ENCODE peak calls at places on chromosomes 12 and 14, in eight cellular contexts. R is transverse colon, E is H1, W is prostate gland, I is stomach, B is spleen, O is GM12891, F is suprapubic skin. P is an unnamed sample.

GRCh38 chr14:51093371-51094281 is 1.3 kb downstream of the TRIM9 start:
- DNase-seq in R (peak; percentile 54), E (no peak), W (no peak), I (no peak), B (peak; percentile 84), O (peak; percentile 36), F (no peak), P (peak; percentile 27)

GRCh38 chr14:69719501-69719951 is 47.4 kb upstream of the SRSF5 start:
- DNase-seq in R (peak; percentile 37), E (no peak), W (peak; percentile 22), I (no peak), B (no peak), O (no peak), F (no peak), P (no peak)

GRCh38 chr12:129304532-129304931 is 451.3 kb downstream of the GLT1D1 start:
- DNase-seq in R (no peak), E (no peak), W (no peak), I (no peak), B (no peak), O (no peak), F (no peak), P (no peak)

GRCh38 chr14:50035214-50035613 is 81.2 kb downstream of the VCPKMT start:
- DNase-seq in R (no peak), E (no peak), W (peak; percentile 47), I (no peak), B (no peak), O (no peak), F (no peak), P (no peak)

GRCh38 chr12:106321139-106321850 is 18.8 kb downstream of the TCP11L2 start:
- DNase-seq in R (no peak), E (no peak), W (no peak), I (no peak), B (no peak), O (no peak), F (no peak), P (no peak)

GRCh38 chr12:117563706-117564105 is 202.3 kb upstream of the NOS1 start:
- DNase-seq in R (no peak), E (no peak), W (no peak), I (no peak), B (no peak), O (no peak), F (no peak), P (no peak)

GRCh38 chr12:133058203-133059125 is 21.2 kb downstream of the ZNF84 start:
- DNase-seq in R (no peak), E (no peak), W (no peak), I (no peak), B (no peak), O (no peak), F (no peak), P (no peak)

GRCh38 chr14:53883739-53884138 is 72.9 kb downstream of the BMP4 start:
- DNase-seq in R (no peak), E (no peak), W (no peak), I (no peak), B (no peak), O (no peak), F (no peak), P (no peak)

GRCh38 chr12:76515271-76515670 is 44.3 kb downstream of the OSBPL8 start:
- DNase-seq in R (no peak), E (no peak), W (no peak), I (no peak), B (no peak), O (no peak), F (no peak), P (no peak)

GRCh38 chr12:116773276-116773731 is 35.2 kb downstream of the RNFT2 start:
- DNase-seq in R (no peak), E (no peak), W (peak; percentile 5), I (no peak), B (peak; percentile 4), O (no peak), F (no peak), P (no peak)

GRCh38 chr12:69701821-69702220 is 2.7 kb upstream of the BEST3 start:
- DNase-seq in R (no peak), E (no peak), W (no peak), I (no peak), B (no peak), O (no peak), F (no peak), P (no peak)

GRCh38 chr14:23094666-23095195 is at the start of gene ACIN1:
- DNase-seq in R (no peak), E (no peak), W (peak; percentile 69), I (peak; percentile 75), B (peak; percentile 99), O (peak; percentile 56), F (peak; percentile 88), P (peak; percentile 53)
- TF ChIP-seq POLR2AphosphoS5 in R (peak; percentile 24), E (peak; percentile 96), W (peak; percentile 29), I (no peak), B (peak; percentile 96), O (no peak), F (peak; percentile 18), P (peak; percentile 80)

DNA sequence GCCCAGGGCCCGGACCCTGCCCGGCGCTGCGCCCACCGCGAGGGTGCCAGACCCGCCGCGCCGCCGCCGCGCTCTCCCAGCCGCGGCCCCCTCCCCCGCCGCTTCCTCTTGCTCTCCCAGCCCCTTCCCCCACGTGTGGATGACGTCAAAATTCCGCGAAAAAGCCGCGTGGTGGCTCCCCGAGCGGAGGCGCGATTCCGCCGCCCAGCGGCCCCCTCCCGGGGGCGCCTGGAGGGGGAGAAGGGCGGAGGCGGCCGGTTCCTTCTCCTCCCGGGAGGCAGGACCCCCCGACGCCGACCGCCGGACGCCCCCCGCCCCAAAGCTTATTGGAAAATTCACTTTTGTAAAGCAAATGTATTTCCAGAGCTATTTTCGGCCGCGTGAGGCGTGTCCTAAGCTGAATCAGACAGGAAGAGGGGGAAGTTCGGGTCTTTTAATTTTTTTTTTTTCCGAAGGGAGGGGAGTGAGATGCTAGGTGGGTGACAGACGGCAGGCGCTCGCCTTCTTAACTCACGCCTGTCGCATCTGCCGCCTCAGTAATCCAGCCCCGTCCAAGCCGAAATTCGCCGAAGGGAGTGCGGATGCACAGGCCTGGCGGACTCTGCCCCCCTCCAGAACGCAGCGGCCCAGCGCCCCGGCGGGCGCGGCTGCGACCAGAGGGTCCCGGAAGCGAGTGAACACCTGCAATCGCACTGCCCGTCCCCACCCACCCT is 4.1 kb upstream of the CCND2 start:
- DNase-seq in R (peak; percentile 89), E (no peak), W (no peak), I (peak; percentile 68), B (peak; percentile 98), O (peak; percentile 61), F (no peak), P (no peak)
- TF ChIP-seq POLR2A in R (peak; percentile 60), E (peak; percentile 25), W (peak; percentile 33), I (no peak), B (peak; percentile 8), O (peak; percentile 56), F (no peak), P (peak; percentile 47)

GRCh38 chr12:120367924-120368788 is 808 bp downstream of the MSI1 start:
- DNase-seq in R (peak; percentile 22), E (no peak), W (no peak), I (no peak), B (no peak), O (no peak), F (no peak), P (no peak)

GRCh38 chr12:120370343-120371243 is 1.6 kb upstream of the MSI1 start:
- DNase-seq in R (no peak), E (no peak), W (no peak), I (no peak), B (no peak), O (no peak), F (no peak), P (no peak)

GRCh38 chr12:120367252-120367923 is 1.6 kb downstream of the MSI1 start:
- DNase-seq in R (peak; percentile 24), E (no peak), W (no peak), I (no peak), B (no peak), O (no peak), F (no peak), P (no peak)

GRCh38 chr12:120368789-120369475 is at the start of gene MSI1:
- DNase-seq in R (no peak), E (no peak), W (no peak), I (no peak), B (no peak), O (no peak), F (no peak), P (no peak)

GRCh38 chr12:120369476-120370342 is 745 bp upstream of the MSI1 start:
- DNase-seq in R (no peak), E (no peak), W (no peak), I (no peak), B (no peak), O (no peak), F (no peak), P (no peak)
- TF ChIP-seq POLR2AphosphoS5 in R (no peak), E (no peak), W (no peak), I (no peak), B (no peak), O (no peak), F (no peak), P (no peak)

DNA sequence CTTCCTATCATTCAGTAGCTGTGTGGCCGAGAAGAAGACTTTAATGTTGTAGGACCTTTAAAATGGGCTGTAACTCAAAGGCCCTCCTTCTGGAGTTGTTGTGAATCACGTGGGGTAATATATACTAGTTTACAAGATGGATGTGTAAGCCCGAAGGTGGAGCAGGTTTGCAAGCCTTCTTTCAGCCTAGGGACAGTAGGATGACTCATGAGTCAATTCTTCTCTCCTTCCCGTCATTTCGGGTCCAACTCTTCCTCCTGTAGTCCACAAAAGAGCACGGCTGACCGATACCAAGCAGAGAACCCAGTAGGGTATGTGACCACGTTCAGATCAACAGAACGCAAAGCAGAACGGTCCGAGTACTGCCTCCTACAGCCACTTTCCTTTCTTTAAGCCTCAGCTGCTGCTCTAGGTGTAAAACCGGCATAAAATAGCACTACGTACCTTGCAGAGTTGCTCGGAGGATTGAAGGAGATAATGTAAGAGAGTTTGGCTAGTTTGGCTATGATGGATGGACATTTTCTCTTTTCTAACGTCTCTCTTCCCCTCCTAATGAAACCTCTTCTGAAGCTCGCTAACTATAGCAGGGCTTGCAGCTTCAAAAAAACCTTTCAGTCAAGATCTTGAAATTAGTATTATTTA is 1.3 kb upstream of the RASSF3 start:
- DNase-seq in R (peak; percentile 67), E (no peak), W (peak; percentile 54), I (no peak), B (no peak), O (peak; percentile 45), F (no peak), P (peak; percentile 41)
- TF ChIP-seq POLR2A in R (peak; percentile 74), E (no peak), W (peak; percentile 22), I (no peak), B (no peak), O (peak; percentile 67), F (no peak), P (peak; percentile 65)

DNA sequence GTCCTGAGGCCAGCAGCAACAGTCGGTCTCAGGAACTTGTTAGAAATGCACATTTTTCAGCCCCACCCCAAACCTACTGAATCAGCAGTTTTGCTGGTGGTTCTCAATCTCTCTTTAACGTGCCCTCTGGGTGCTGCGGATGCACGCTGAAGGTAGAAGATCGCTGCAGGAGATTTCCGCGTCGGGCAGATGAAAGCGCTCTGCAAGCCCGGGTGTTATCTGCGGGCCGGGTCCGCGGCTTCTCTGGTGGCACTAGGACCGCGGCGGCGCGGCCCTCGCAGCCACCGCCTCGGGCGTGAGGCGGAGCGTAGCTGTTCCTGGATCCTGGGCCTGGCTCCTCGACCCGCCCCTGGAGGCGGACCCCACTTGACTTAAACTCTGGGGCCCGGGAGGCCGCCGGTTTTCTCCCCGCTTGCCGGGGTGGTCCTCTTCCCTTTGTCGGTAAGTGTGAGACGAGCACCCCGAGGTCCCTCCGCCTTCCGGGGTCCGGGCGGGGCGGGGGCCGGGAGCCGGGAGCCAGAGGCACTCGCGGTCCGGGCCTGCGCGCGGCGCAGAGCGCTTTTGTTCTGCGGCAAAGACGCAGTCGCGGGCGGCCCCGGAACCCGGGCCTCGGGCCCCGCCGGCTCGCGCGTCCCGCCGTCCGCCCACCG is at the start of gene RESF1:
- DNase-seq in R (peak; percentile 93), E (peak; percentile 80), W (peak; percentile 87), I (peak; percentile 89), B (peak; percentile 98), O (peak; percentile 76), F (peak; percentile 91), P (peak; percentile 77)
- TF ChIP-seq POLR2AphosphoS5 in R (peak; percentile 81), E (peak; percentile 63), W (peak; percentile 72), I (peak; percentile 22), B (peak; percentile 90), O (peak; percentile 75), F (peak; percentile 80), P (peak; percentile 72)

P was measured in GM12892.